ENCODE peak calls at places on chromosome 19, in five cellular contexts. Q is neuronal stem cell, S is mesenchymal stem cell, K is H1, V is H9. L is an unnamed sample.

GRCh38 chr19:1105217-1105872 is 1.6 kb downstream of the GPX4 start:
- DNase-seq in Q (no peak), S (peak), K (no peak), V (no peak), L (peak)

GRCh38 chr19:45280471-45280961 is 29.4 kb downstream of the MARK4 start:
- DNase-seq in Q (no peak), S (no peak), K (no peak), V (no peak), L (no peak)

GRCh38 chr19:42524943-42525342 is 3.3 kb downstream of the CEACAM1 start:
- DNase-seq in Q (no peak), S (no peak), K (no peak), V (no peak), L (no peak)

GRCh38 chr19:23799321-23799720 is 40.6 kb upstream of the ZNF681 start:
- DNase-seq in Q (no peak), S (no peak), K (no peak), V (no peak), L (no peak)

GRCh38 chr19:1508507-1508856 is 4.3 kb downstream of the ADAMTSL5 start:
- DNase-seq in Q (no peak), S (no peak), K (no peak), V (no peak), L (no peak)

GRCh38 chr19:18763674-18764590 is 27.2 kb downstream of the COMP start:
- DNase-seq in Q (no peak), S (no peak), K (no peak), V (no peak), L (no peak)

GRCh38 chr19:52453324-52454094 is at the start of gene ZNF578:
- DNase-seq in Q (peak), S (peak), K (peak), V (no peak), L (peak)

GRCh38 chr19:23561341-23561740 is 125.7 kb downstream of the ZNF675 start:
- DNase-seq in Q (no peak), S (no peak), K (no peak), V (no peak), L (peak)

GRCh38 chr19:5434970-5435641 is 20.1 kb upstream of the ZNRF4 start:
- DNase-seq in Q (no peak), S (peak), K (no peak), V (no peak), L (no peak)

GRCh38 chr19:46623915-46624502 is 880 bp downstream of the PTGIR start:
- DNase-seq in Q (no peak), S (no peak), K (no peak), V (no peak), L (no peak)

GRCh38 chr19:40695881-40696280 is 5.4 kb upstream of the NUMBL start:
- DNase-seq in Q (no peak), S (no peak), K (no peak), V (no peak), L (no peak)

GRCh38 chr19:7575426-7576040 is 20.1 kb upstream of the CAMSAP3 start:
- DNase-seq in Q (no peak), S (no peak), K (no peak), V (no peak), L (peak)

GRCh38 chr19:47444388-47444821 is 25.1 kb upstream of the MEIS3 start:
- DNase-seq in Q (peak), S (no peak), K (no peak), V (peak), L (peak)

GRCh38 chr19:18290250-18291018 is 9.0 kb upstream of the JUND start:
- DNase-seq in Q (no peak), S (no peak), K (no peak), V (no peak), L (no peak)

GRCh38 chr19:45455707-45456499 is 11.9 kb upstream of the FOSB start:
- DNase-seq in Q (no peak), S (peak), K (no peak), V (peak), L (peak)

GRCh38 chr19:17473041-17473440 is 2.7 kb downstream of the SLC27A1 start:
- DNase-seq in Q (no peak), S (peak), K (no peak), V (no peak), L (no peak)

GRCh38 chr19:16366433-16367268 is 42.0 kb downstream of the KLF2 start:
- DNase-seq in Q (no peak), S (no peak), K (no peak), V (no peak), L (peak)

GRCh38 chr19:16066611-16067104 is 9.6 kb upstream of the TPM4 start:
- DNase-seq in Q (no peak), S (no peak), K (no peak), V (peak), L (peak)

GRCh38 chr19:47124937-47125668 is 5.5 kb upstream of the SAE1 start:
- DNase-seq in Q (peak), S (peak), K (no peak), V (peak), L (peak)

GRCh38 chr19:16371540-16371986 is 46.9 kb downstream of the KLF2 start:
- DNase-seq in Q (no peak), S (no peak), K (no peak), V (no peak), L (no peak)

GRCh38 chr19:12769689-12770088 is 5.7 kb downstream of the HOOK2 start:
- DNase-seq in Q (no peak), S (no peak), K (peak), V (peak), L (peak)

GRCh38 chr19:31470229-31470939 is 121.1 kb upstream of the TSHZ3 start:
- DNase-seq in Q (no peak), S (no peak), K (no peak), V (no peak), L (no peak)

GRCh38 chr19:50221087-50221486 is 17.7 kb downstream of the MYH14 start:
- DNase-seq in Q (no peak), S (no peak), K (no peak), V (no peak), L (no peak)

GRCh38 chr19:58300620-58301019 is 4.6 kb upstream of the ERVK3-1 start:
- DNase-seq in Q (no peak), S (no peak), K (no peak), V (no peak), L (no peak)
- H2BK12ac ChIP-seq in Q (no peak), S (no peak), K (no peak), V (no peak), L (no peak)

GRCh38 chr19:51339687-51340656 is 2.0 kb downstream of the VSIG10L start:
- DNase-seq in Q (peak), S (peak), K (peak), V (peak), L (peak)
- H3K18ac ChIP-seq in Q (peak), S (peak), K (peak), V (peak), L (peak)

DNA sequence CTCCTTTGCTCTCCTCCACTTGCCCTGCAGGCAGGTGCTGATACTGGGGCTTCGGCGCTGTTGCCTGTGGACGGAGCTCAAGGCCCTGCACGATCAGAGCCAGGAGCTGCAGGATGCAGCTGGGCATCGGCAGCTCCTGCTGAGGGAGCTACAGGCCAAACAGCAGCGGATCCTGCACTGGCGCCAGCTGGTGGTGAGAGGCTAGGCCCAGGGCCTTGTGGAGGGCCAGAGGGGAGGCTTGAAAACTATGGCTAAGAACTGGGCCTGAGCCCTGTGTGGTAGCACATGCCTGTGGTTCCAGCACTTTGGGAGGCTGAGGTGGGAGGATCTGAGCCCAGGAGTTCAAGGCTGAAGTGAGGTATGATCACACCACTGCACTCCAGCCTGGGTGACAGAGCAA is 6.3 kb downstream of the HAUS5 start:
- DNase-seq in Q (no peak), S (no peak), K (no peak), V (peak), L (no peak)
- H2BK12ac ChIP-seq in Q (no peak), S (no peak), K (no peak), V (no peak), L (no peak)

DNA sequence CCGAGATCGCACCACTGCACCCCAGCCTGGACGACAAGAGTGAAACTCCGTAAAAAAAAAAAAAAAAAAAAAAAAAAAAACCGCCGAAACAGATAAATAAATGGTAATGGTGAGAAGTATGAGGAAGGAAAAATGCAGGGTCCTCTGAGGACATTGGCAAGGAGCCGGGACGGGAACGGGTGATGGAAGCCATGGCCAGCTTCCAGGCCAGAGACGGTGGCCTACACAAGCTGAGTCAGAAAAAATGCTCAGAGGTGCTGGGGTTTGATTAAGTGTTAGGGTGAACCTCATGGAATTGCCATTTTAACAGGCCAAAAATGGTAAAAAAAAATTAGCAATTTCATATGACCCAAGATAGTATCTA is 873 bp upstream of the ZSWIM4 start:
- DNase-seq in Q (no peak), S (peak), K (no peak), V (no peak), L (peak)
- H3K18ac ChIP-seq in Q (no peak), S (peak), K (no peak), V (no peak), L (no peak)

GRCh38 chr19:10888421-10888866 is 17.1 kb downstream of the CARM1 start:
- DNase-seq in Q (no peak), S (no peak), K (peak), V (peak), L (no peak)
- H2BK12ac ChIP-seq in Q (no peak), S (no peak), K (peak), V (no peak), L (peak)

GRCh38 chr19:36139120-36139472 is 770 bp upstream of the CAPNS1 start:
- DNase-seq in Q (no peak), S (no peak), K (no peak), V (no peak), L (no peak)
- H3K18ac ChIP-seq in Q (no peak), S (peak), K (no peak), V (no peak), L (no peak)

GRCh38 chr19:3041756-3042517 is 12.9 kb upstream of the TLE2 start:
- DNase-seq in Q (no peak), S (no peak), K (no peak), V (no peak), L (no peak)
- H2BK12ac ChIP-seq in Q (peak), S (peak), K (peak), V (no peak), L (no peak)

DNA sequence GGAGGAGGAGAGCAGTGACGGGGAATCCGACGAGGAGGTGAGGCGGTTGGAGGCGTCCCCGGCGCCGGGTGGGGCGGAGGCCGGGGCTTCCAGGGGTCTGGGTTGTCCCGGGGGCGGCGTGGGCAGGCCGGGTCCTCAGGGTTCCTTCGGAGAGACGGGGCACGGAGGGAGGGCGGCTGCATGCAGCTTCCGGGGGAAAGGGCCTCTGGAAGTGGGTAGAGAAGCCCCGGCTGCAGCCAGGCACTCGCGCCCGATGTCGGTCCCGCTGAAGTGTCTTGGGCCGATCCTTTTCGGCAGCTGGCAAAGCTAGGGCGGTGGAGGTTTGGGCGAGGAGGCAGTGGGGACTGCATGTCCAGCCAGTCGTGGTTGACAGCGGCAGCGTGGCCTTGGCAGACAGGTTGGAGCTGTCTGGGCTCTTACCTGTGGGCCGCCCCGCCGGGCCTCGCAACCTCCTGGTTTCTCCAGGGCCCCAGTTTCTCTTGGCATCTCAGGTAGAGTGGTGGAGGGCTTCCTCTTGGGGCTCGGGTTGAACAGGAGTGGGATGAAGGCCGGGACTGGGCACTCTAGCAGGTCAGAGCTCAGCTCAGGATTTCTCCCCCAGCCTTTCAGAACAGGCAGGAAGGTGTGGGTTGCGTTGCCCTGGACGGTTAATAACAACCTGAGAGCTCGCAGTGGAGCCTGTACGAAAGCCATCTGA is 690 bp downstream of the KMT2B start:
- DNase-seq in Q (peak), S (peak), K (no peak), V (no peak), L (peak)
- H3K18ac ChIP-seq in Q (peak), S (peak), K (no peak), V (no peak), L (no peak)

DNA sequence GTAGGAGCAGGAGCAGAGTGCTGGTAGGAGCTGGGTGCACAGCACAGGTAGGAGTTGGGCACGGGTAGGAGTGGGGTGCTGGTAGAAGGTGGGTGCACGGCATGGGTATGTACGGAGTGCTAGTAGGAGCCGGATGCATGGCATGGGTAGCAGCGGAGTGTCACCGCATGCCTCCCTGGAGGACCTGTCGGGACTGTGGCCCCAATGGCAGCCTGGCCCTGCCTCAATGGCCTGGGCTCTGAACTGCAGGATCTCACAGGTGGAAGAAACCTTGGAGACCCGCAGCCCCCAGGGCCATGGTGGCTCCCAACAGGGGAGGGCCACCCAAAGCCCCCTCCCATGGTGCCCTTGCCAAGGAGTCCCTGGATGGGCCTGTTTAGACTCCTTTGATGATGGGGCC is 1146.0 kb downstream of the UQCRFS1 start:
- DNase-seq in Q (no peak), S (no peak), K (no peak), V (no peak), L (no peak)
- H2BK12ac ChIP-seq in Q (no peak), S (no peak), K (no peak), V (no peak), L (no peak)

GRCh38 chr19:55299991-55300390 is 16.2 kb downstream of the BRSK1 start:
- DNase-seq in Q (no peak), S (no peak), K (no peak), V (no peak), L (no peak)

GRCh38 chr19:55303477-55303876 is 19.7 kb downstream of the BRSK1 start:
- DNase-seq in Q (no peak), S (no peak), K (no peak), V (no peak), L (no peak)

GRCh38 chr19:55304279-55304978 is 20.6 kb downstream of the BRSK1 start:
- DNase-seq in Q (no peak), S (no peak), K (no peak), V (peak), L (peak)

GRCh38 chr19:55301459-55302331 is 17.9 kb downstream of the BRSK1 start:
- DNase-seq in Q (peak), S (peak), K (peak), V (peak), L (peak)

DNA sequence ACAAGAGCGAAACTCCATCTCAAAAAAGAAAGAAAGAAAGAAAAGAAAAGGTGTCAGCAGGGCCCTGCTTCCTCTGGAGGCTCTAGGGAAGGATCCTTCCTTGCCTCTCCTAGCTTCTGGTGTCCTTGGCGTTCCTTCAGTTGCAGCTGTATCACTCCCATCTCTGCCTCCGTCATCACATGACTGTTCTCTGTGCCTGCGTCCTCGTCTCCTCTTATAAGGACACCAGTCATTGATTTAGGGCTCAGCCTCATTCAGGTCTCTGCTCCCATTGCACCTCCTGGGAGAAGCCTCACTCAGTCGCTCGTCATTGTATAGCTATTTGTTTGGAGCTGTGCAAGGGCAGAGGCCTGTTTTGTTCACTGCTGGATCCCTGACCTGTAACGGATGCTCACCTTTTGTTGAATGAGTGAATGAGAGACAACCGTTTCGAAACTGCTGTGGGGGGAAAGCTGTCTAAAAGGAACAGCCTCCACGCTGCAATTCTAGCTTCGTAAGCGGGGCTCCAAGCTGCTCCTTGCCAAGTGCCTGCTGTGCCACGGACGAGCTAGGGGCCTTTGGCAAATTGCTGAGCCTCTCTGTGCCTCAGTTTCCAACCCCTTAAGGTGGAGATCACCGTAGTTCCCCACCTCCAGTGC is 17.1 kb downstream of the BRSK1 start:
- DNase-seq in Q (peak), S (no peak), K (no peak), V (no peak), L (no peak)
- H3K18ac ChIP-seq in Q (peak), S (no peak), K (no peak), V (peak), L (no peak)

L was measured in trophoblast cell.